ENCODE peak calls at places on chromosome 22, in seven cellular contexts. E is mucosa of descending colon, J is MM.1S, U is NT2/D1, F is cardiac fibroblast, R is brain microvascular endothelial cell, W is heart left ventricle. K is an unnamed sample.
A peak's percentile ranks its signal among the peaks of the same experiment; 100 is the strongest.

GRCh38 chr22:44406581-44407403 is 91.2 kb downstream of the RTL6 start:
- DNase-seq in E (no peak), J (no peak), U (peak; percentile 69), F (no peak), R (no peak), W (peak; percentile 41), K (no peak)

GRCh38 chr22:26998134-26998533 is 340.7 kb downstream of the MIAT start:
- DNase-seq in E (no peak), J (no peak), U (no peak), F (no peak), R (no peak), W (no peak), K (no peak)

GRCh38 chr22:20885557-20886323 is 26.9 kb downstream of the SNAP29 start:
- DNase-seq in E (peak; percentile 90), J (peak; percentile 33), U (peak; percentile 62), F (peak; percentile 93), R (peak; percentile 73), W (peak; percentile 86), K (peak; percentile 83)

GRCh38 chr22:24728790-24729637 is 45.5 kb downstream of the PIWIL3 start:
- DNase-seq in E (peak; percentile 8), J (no peak), U (no peak), F (peak; percentile 89), R (peak; percentile 70), W (no peak), K (no peak)

GRCh38 chr22:17218341-17218740 is 894 bp downstream of the ADA2 start:
- DNase-seq in E (no peak), J (no peak), U (no peak), F (no peak), R (no peak), W (no peak), K (no peak)

GRCh38 chr22:42970029-42970428 is 44.9 kb downstream of the PACSIN2 start:
- DNase-seq in E (no peak), J (no peak), U (no peak), F (no peak), R (no peak), W (no peak), K (no peak)

GRCh38 chr22:46512683-46513082 is 24.7 kb downstream of the CELSR1 start:
- DNase-seq in E (no peak), J (no peak), U (no peak), F (no peak), R (no peak), W (no peak), K (no peak)

GRCh38 chr22:30878516-30879365 is 89.8 kb downstream of the MORC2 start:
- DNase-seq in E (no peak), J (no peak), U (no peak), F (peak; percentile 30), R (no peak), W (peak; percentile 51), K (no peak)

GRCh38 chr22:50699754-50700386 is 27.2 kb downstream of the SHANK3 start:
- DNase-seq in E (no peak), J (no peak), U (no peak), F (no peak), R (no peak), W (peak; percentile 37), K (no peak)

GRCh38 chr22:35330258-35330861 is 30.7 kb downstream of the TOM1 start:
- DNase-seq in E (peak; percentile 74), J (no peak), U (no peak), F (peak; percentile 94), R (peak; percentile 65), W (peak; percentile 91), K (no peak)

GRCh38 chr22:45692549-45692948 is 20.9 kb downstream of the ATXN10 start:
- DNase-seq in E (no peak), J (no peak), U (no peak), F (peak; percentile 65), R (no peak), W (no peak), K (peak; percentile 60)

GRCh38 chr22:22508274-22509176 is at the start of gene ZNF280B:
- DNase-seq in E (peak; percentile 81), J (peak; percentile 95), U (peak; percentile 42), F (peak; percentile 85), R (peak; percentile 74), W (peak; percentile 82), K (peak; percentile 85)

GRCh38 chr22:35842519-35842913 is 124.8 kb downstream of the APOL5 start:
- DNase-seq in E (no peak), J (no peak), U (no peak), F (no peak), R (no peak), W (no peak), K (no peak)

GRCh38 chr22:37790234-37790633 is 17.5 kb upstream of the GCAT start:
- DNase-seq in E (no peak), J (no peak), U (no peak), F (no peak), R (no peak), W (no peak), K (no peak)

GRCh38 chr22:37797874-37798500 is 9.7 kb upstream of the GCAT start:
- DNase-seq in E (no peak), J (no peak), U (no peak), F (no peak), R (no peak), W (no peak), K (no peak)

GRCh38 chr22:37796079-37796478 is 11.7 kb upstream of the GCAT start:
- DNase-seq in E (no peak), J (no peak), U (no peak), F (no peak), R (no peak), W (no peak), K (no peak)

GRCh38 chr22:37792494-37792893 is 15.2 kb upstream of the GCAT start:
- DNase-seq in E (no peak), J (no peak), U (no peak), F (no peak), R (no peak), W (no peak), K (no peak)

DNA sequence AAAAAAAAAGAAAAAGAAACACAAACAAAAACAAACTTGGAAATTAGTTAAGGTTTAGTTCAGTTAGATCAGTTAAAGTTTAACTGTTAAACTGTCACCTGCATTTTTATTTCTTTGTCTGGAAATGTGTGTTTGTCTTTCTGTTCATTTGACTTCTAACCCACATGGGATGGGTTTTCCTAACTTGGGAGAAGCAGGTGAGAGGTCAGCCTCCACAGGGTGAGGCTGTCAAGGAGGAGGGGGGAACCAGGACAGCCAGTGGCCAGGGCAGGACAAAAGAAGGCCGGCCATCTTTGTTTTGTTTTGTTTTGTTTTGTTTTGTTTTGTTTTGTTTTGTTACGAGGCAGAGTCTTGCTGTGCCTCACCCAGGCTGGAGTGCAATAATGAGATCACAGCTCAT is 13.4 kb upstream of the GCAT start:
- DNase-seq in E (peak; percentile 53), J (no peak), U (no peak), F (no peak), R (no peak), W (no peak), K (no peak)
- H3K4me3 ChIP-seq in E (no peak overlapping the region), J (no peak overlapping the region), U (no peak overlapping the region), F (no peak overlapping the region), R (no peak overlapping the region), W (no peak overlapping the region), K (no peak overlapping the region)

GRCh38 chr22:37311761-37312312 is 29.5 kb downstream of the CYTH4 start:
- DNase-seq in E (no peak), J (no peak), U (no peak), F (no peak), R (no peak), W (peak; percentile 61), K (no peak)

GRCh38 chr22:37314315-37315046 is 32.2 kb downstream of the CYTH4 start:
- DNase-seq in E (no peak), J (no peak), U (no peak), F (peak; percentile 50), R (no peak), W (peak; percentile 59), K (no peak)

GRCh38 chr22:37310815-37311595 is 28.7 kb downstream of the CYTH4 start:
- DNase-seq in E (no peak), J (no peak), U (no peak), F (no peak), R (no peak), W (peak; percentile 64), K (no peak)

GRCh38 chr22:37312549-37313183 is 30.4 kb downstream of the CYTH4 start:
- DNase-seq in E (no peak), J (no peak), U (no peak), F (no peak), R (no peak), W (peak; percentile 30), K (no peak)

DNA sequence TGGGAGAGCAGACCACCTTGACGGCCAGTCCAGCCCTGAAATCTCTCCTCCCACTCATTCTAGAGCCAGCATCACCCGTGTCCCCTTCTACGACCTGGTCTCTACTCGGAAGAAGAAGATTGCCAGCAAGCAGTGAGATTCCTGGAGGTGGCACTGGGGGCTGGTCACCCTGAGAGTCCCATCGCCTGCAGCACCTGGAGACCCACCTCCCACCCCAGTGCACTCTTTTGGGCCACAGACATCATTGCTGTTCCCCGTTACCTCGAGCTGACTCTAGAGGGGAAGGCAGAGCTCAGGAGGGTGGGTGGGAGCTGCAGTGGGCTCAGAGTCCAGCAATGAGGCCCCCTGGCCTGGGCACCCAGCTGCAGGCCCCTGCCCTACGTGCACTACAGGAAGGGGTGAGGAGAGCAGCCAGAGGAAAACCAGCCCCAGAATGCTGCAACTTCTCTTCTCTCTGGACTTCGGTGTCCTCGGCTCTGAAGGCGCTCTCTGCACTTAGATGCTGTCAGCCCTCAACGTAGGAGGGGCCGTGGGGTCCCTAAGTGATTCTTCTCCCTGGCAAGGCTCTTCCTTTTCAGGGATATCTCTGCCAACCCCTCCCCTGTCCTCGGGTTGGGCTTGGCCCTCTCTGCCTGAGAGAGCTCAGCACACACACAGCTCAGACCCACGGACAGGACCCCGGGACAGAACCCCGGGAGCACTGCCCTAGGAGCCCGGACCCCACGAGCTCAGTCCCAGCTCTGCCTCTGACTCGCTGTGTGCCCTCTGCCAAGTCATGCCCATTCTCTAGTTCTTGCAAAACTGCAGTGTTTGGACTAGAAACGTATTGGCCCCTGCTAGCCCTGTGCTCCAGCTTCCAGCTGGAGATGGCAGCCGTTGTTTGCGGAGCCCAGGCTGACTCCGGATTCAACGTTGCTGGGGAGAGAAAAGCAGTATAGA is 31.3 kb downstream of the CYTH4 start:
- DNase-seq in E (no peak), J (no peak), U (no peak), F (peak; percentile 52), R (no peak), W (peak; percentile 51), K (no peak)
- H3K4me3 ChIP-seq in E (no peak overlapping the region), J (no peak overlapping the region), U (no peak overlapping the region), F (no peak overlapping the region), R (no peak overlapping the region), W (no peak overlapping the region), K (no peak overlapping the region)

GRCh38 chr22:47553436-47553835 is 791.0 kb downstream of the TBC1D22A start:
- DNase-seq in E (no peak), J (no peak), U (no peak), F (no peak), R (no peak), W (no peak), K (no peak)
- H3K4me3 ChIP-seq in E (no peak overlapping the region), J (no peak overlapping the region), U (no peak overlapping the region), F (no peak overlapping the region), R (no peak overlapping the region), W (no peak overlapping the region), K (no peak overlapping the region)

GRCh38 chr22:38799265-38800002 is 5.5 kb upstream of the DNAL4 start:
- DNase-seq in E (no peak), J (no peak), U (no peak), F (peak; percentile 59), R (no peak), W (no peak), K (no peak)

GRCh38 chr22:38798496-38798895 is 4.6 kb upstream of the DNAL4 start:
- DNase-seq in E (no peak), J (no peak), U (no peak), F (no peak), R (no peak), W (no peak), K (no peak)

GRCh38 chr22:38802671-38803121 is 8.8 kb upstream of the DNAL4 start:
- DNase-seq in E (peak; percentile 7), J (no peak), U (no peak), F (peak; percentile 92), R (peak; percentile 72), W (no peak), K (peak; percentile 79)
- H3K4me3 ChIP-seq in E (no peak overlapping the region), J (no peak overlapping the region), U (peak overlapping the region; percentile 34), F (no peak overlapping the region), R (no peak overlapping the region), W (no peak overlapping the region), K (no peak overlapping the region)

K was measured in A549.